ENCODE peak calls at places on chromosomes 7 and 10, in four cellular contexts. One of them, this sample, is unnamed.

GRCh38 chr7:50347693-50348092 is 43.2 kb downstream of the IKZF1 start:
- DNase-seq in progenitor cell of endocrine pancreas: no peak
- DNase-seq in adipocyte: no peak
- DNase-seq in anterior cingulate cortex: no peak
- DNase-seq in this sample: no peak

GRCh38 chr7:87359366-87359765 is 13.9 kb downstream of the CROT start:
- DNase-seq in adipocyte: peak; percentile 50
- DNase-seq in anterior cingulate cortex: no peak
- DNase-seq in progenitor cell of endocrine pancreas: no peak
- DNase-seq in this sample: no peak

GRCh38 chr10:124630551-124630950 is 113.6 kb downstream of the FAM53B start:
- DNase-seq in adipocyte: no peak
- DNase-seq in anterior cingulate cortex: no peak
- DNase-seq in progenitor cell of endocrine pancreas: no peak
- DNase-seq in this sample: no peak

GRCh38 chr10:93820434-93820833 is 62.7 kb downstream of the LGI1 start:
- DNase-seq in adipocyte: no peak
- DNase-seq in progenitor cell of endocrine pancreas: no peak
- DNase-seq in anterior cingulate cortex: no peak
- DNase-seq in this sample: no peak

GRCh38 chr7:42493436-42494198 is 256.6 kb upstream of the GLI3 start:
- DNase-seq in adipocyte: peak; percentile 95
- DNase-seq in progenitor cell of endocrine pancreas: peak; percentile 27
- DNase-seq in anterior cingulate cortex: peak; percentile 32
- DNase-seq in this sample: no peak

GRCh38 chr10:34916368-34916767 is 101.3 kb upstream of the PARD3 start:
- DNase-seq in anterior cingulate cortex: peak; percentile 33
- DNase-seq in adipocyte: peak; percentile 79
- DNase-seq in progenitor cell of endocrine pancreas: no peak
- DNase-seq in this sample: no peak

GRCh38 chr7:137753067-137753466 is 93.7 kb downstream of the DGKI start:
- DNase-seq in progenitor cell of endocrine pancreas: no peak
- DNase-seq in anterior cingulate cortex: no peak
- DNase-seq in adipocyte: no peak
- DNase-seq in this sample: no peak

GRCh38 chr10:89426230-89426868 is 12.0 kb downstream of the IFIT5 start:
- DNase-seq in anterior cingulate cortex: peak; percentile 11
- DNase-seq in adipocyte: peak; percentile 81
- DNase-seq in progenitor cell of endocrine pancreas: no peak
- DNase-seq in this sample: peak; percentile 15

GRCh38 chr7:149016876-149017275 is 11.4 kb downstream of the PDIA4 start:
- DNase-seq in anterior cingulate cortex: no peak
- DNase-seq in progenitor cell of endocrine pancreas: no peak
- DNase-seq in adipocyte: no peak
- DNase-seq in this sample: no peak

GRCh38 chr7:83153419-83153818 is 9.3 kb downstream of the PCLO start:
- DNase-seq in adipocyte: no peak
- DNase-seq in anterior cingulate cortex: no peak
- DNase-seq in progenitor cell of endocrine pancreas: no peak
- DNase-seq in this sample: no peak

GRCh38 chr10:93859049-93859655 is 34.6 kb upstream of the SLC35G1 start:
- DNase-seq in anterior cingulate cortex: no peak
- DNase-seq in adipocyte: peak; percentile 66
- DNase-seq in progenitor cell of endocrine pancreas: no peak
- DNase-seq in this sample: no peak

GRCh38 chr7:127798023-127798422 is 146.0 kb downstream of the SND1 start:
- DNase-seq in adipocyte: peak; percentile 36
- DNase-seq in progenitor cell of endocrine pancreas: no peak
- DNase-seq in anterior cingulate cortex: no peak
- DNase-seq in this sample: no peak

GRCh38 chr10:103657061-103657591 is 163.6 kb downstream of the NEURL1 start:
- DNase-seq in progenitor cell of endocrine pancreas: no peak
- DNase-seq in anterior cingulate cortex: no peak
- DNase-seq in adipocyte: no peak
- DNase-seq in this sample: no peak

GRCh38 chr10:1529806-1530413 is 207.4 kb downstream of the ADARB2 start:
- DNase-seq in anterior cingulate cortex: no peak
- DNase-seq in progenitor cell of endocrine pancreas: no peak
- DNase-seq in adipocyte: no peak
- DNase-seq in this sample: no peak

GRCh38 chr7:158733220-158733519 is 28.6 kb upstream of the NCAPG2 start:
- DNase-seq in progenitor cell of endocrine pancreas: no peak
- DNase-seq in anterior cingulate cortex: no peak
- DNase-seq in adipocyte: no peak
- DNase-seq in this sample: no peak

GRCh38 chr7:87538052-87538451 is 62.6 kb upstream of the ABCB4 start:
- DNase-seq in anterior cingulate cortex: no peak
- DNase-seq in adipocyte: no peak
- DNase-seq in progenitor cell of endocrine pancreas: no peak
- DNase-seq in this sample: no peak

GRCh38 chr7:155811895-155812761 is at the start of gene SHH:
- DNase-seq in anterior cingulate cortex: no peak
- DNase-seq in adipocyte: peak; percentile 58
- DNase-seq in progenitor cell of endocrine pancreas: no peak
- DNase-seq in this sample: peak; percentile 40

GRCh38 chr10:26556756-26557640 is 118.9 kb downstream of the APBB1IP start:
- DNase-seq in adipocyte: peak; percentile 71
- DNase-seq in progenitor cell of endocrine pancreas: peak; percentile 30
- DNase-seq in anterior cingulate cortex: peak; percentile 70
- DNase-seq in this sample: peak; percentile 38

GRCh38 chr10:52488606-52489485 is 174.8 kb downstream of the DKK1 start:
- DNase-seq in anterior cingulate cortex: peak; percentile 1
- DNase-seq in progenitor cell of endocrine pancreas: no peak
- DNase-seq in adipocyte: peak; percentile 88
- DNase-seq in this sample: no peak

GRCh38 chr10:14163374-14164125 is 167.2 kb downstream of the FRMD4A start:
- DNase-seq in progenitor cell of endocrine pancreas: no peak
- DNase-seq in anterior cingulate cortex: no peak
- DNase-seq in adipocyte: no peak
- DNase-seq in this sample: no peak

GRCh38 chr7:47582748-47583740 is 1.1 kb upstream of the TNS3 start:
- DNase-seq in anterior cingulate cortex: no peak
- DNase-seq in progenitor cell of endocrine pancreas: no peak
- DNase-seq in adipocyte: no peak
- DNase-seq in this sample: no peak

GRCh38 chr10:29237786-29238185 is 51.1 kb upstream of the LYZL1 start:
- DNase-seq in progenitor cell of endocrine pancreas: no peak
- DNase-seq in anterior cingulate cortex: no peak
- DNase-seq in adipocyte: no peak
- DNase-seq in this sample: no peak

GRCh38 chr10:43194861-43195260 is 56.6 kb downstream of the CSGALNACT2 start:
- DNase-seq in anterior cingulate cortex: no peak
- DNase-seq in progenitor cell of endocrine pancreas: no peak
- DNase-seq in adipocyte: peak; percentile 50
- DNase-seq in this sample: peak; percentile 4

GRCh38 chr10:121077331-121077730 is 226.2 kb downstream of the WDR11 start:
- DNase-seq in adipocyte: peak; percentile 14
- DNase-seq in anterior cingulate cortex: no peak
- DNase-seq in progenitor cell of endocrine pancreas: no peak
- DNase-seq in this sample: no peak

GRCh38 chr10:10792681-10793080 is 225.0 kb upstream of the CELF2 start:
- DNase-seq in adipocyte: peak; percentile 78
- DNase-seq in anterior cingulate cortex: no peak
- DNase-seq in progenitor cell of endocrine pancreas: no peak
- DNase-seq in this sample: no peak